ENCODE peak calls at places on chromosomes 7 and 10, in four cellular contexts. B is spleen, O is prostate gland, W is transverse colon. V is an unnamed sample.

GRCh38 chr7:151086802-151087246 is 549 bp downstream of the AGAP3 start:
- DNase-seq in O (no peak), W (peak), B (peak), V (no peak)

GRCh38 chr7:100221767-100222444 is 2.2 kb downstream of the PVRIG start:
- DNase-seq in B (no peak), W (no peak), O (no peak), V (no peak)

GRCh38 chr7:116305485-116306408 is 95.4 kb downstream of the TES start:
- DNase-seq in B (no peak), O (no peak), W (no peak), V (no peak)

GRCh38 chr7:102883098-102883860 is 29.5 kb upstream of the LRRC17 start:
- DNase-seq in O (no peak), W (no peak), B (no peak), V (no peak)

GRCh38 chr10:8325015-8325414 is 270.5 kb downstream of the GATA3 start:
- DNase-seq in B (no peak), W (no peak), O (no peak), V (no peak)

GRCh38 chr7:11203688-11204087 is 230.0 kb downstream of the PHF14 start:
- DNase-seq in W (peak), O (no peak), B (no peak), V (no peak)

GRCh38 chr10:114458955-114459354 is 54.7 kb upstream of the AFAP1L2 start:
- DNase-seq in O (no peak), W (peak), B (peak), V (peak)

GRCh38 chr10:85858776-85859515 is 507.6 kb downstream of the GRID1 start:
- DNase-seq in B (no peak), W (no peak), O (no peak), V (no peak)

GRCh38 chr10:117266400-117266799 is 25.5 kb downstream of the SLC18A2 start:
- DNase-seq in O (no peak), B (no peak), W (no peak), V (no peak)

GRCh38 chr7:42219447-42219846 is 17.6 kb downstream of the GLI3 start:
- DNase-seq in B (no peak), O (peak), W (no peak), V (no peak)

GRCh38 chr10:71213761-71214440 is 1.5 kb downstream of the UNC5B start:
- DNase-seq in B (peak), W (peak), O (no peak), V (no peak)
- H3K4me3 ChIP-seq in B (peak), W (peak), O (peak), V (peak)

GRCh38 chr10:30057421-30057841 is 2.0 kb downstream of the JCAD start:
- DNase-seq in B (no peak), W (no peak), O (no peak), V (no peak)

GRCh38 chr10:30058111-30058510 is 1.3 kb downstream of the JCAD start:
- DNase-seq in O (no peak), B (no peak), W (no peak), V (no peak)

GRCh38 chr10:30056767-30057355 is 2.5 kb downstream of the JCAD start:
- DNase-seq in B (no peak), W (no peak), O (no peak), V (no peak)

GRCh38 chr10:30058570-30059132 is 735 bp downstream of the JCAD start:
- DNase-seq in W (no peak), O (no peak), B (peak), V (no peak)

DNA sequence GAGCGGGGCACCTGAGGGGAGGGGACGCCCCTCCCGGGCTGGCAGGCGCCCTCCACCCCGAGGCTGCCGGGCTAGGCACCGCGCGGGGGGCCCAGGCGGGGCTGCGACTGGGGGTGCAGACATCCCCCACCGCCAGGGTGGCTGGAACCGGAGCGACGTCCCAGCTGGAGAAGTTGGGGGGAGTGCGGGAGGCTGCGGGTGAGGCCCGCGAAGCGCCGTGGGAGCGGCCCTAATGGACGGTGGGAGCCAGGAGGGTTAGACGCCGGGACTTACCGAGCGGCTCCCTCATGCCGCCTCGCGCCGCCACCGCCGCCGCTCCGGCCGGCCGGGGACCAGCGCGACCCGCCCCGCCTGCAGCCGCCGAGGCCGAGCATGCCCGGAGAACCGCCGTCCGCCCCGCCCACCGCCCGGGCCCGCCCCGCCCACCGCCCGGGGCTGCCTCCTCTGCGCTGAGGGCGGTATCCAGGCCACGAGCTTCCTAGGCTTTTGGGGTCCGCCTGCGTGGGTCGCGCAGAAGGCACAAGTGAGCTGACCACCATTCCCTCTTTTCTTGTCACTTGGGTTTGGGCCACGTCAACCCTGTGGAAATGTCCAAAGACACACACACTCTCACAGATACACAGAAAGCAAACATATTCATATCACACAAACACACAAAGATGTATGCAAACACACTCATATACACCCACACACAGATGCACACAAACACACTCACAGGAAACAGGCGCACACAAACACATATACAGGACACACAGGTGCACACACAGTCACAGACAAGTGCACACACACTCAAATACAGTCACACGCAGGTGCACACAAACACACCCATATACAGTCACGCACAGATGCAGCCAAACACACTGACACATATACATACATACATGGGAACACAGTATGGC is at the start of gene JCAD:
- DNase-seq in O (peak), W (peak), B (peak), V (peak)
- TF ChIP-seq POLR2AphosphoS5 in O (no peak), W (peak), B (no peak), V (peak)

GRCh38 chr10:121695731-121696464 is 97.7 kb upstream of the FGFR2 start:
- DNase-seq in W (no peak), B (no peak), O (no peak), V (no peak)
- H3K27ac ChIP-seq in W (no peak), B (no peak), O (no peak), V (no peak)

DNA sequence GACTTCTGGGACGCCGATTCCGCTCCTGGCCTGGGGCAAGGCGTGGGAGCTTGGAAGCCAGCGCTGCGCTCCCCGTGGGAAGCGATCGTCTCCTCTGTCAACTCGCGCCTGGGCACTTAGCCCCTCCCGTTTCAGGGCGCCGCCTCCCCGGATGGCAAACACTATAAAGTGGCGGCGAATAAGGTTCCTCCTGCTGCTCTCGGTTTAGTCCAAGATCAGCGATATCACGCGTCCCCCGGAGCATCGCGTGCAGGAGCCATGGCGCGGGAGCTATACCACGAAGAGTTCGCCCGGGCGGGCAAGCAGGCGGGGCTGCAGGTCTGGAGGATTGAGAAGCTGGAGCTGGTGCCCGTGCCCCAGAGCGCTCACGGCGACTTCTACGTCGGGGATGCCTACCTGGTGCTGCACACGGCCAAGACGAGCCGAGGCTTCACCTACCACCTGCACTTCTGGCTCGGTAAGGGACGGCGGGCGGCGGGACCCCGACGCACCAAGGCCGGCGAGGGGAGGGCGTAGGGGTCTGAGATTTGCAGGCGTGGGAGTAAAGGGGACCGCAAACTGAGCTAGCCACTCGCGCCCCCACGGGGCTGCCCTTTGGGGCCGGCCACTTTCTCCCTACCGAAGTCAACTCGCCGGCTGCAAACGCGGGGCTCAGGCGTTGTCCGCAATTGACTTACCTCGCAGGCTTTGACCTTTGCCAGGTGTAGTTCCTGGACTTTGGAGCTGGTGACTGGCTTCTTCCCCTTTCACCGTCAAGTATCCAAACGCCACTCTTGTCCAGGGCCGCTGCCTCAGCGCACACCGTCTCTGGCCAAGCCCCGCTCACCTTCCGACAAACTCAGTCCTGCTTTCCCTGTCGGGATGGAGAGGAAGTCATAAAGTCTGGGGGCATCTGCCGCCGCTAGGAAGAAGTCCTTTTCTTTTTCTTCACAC is at the start of gene SCIN:
- DNase-seq in B (peak), O (peak), W (peak), V (peak)
- H3K4me3 ChIP-seq in B (peak), O (peak), W (peak), V (no peak)

GRCh38 chr10:13743963-13744362 is 157.2 kb downstream of the PRPF18 start:
- DNase-seq in O (no peak), B (no peak), W (no peak), V (no peak)
- TF ChIP-seq POLR2AphosphoS5 in O (no peak), B (no peak), W (no peak), V (no peak)

DNA sequence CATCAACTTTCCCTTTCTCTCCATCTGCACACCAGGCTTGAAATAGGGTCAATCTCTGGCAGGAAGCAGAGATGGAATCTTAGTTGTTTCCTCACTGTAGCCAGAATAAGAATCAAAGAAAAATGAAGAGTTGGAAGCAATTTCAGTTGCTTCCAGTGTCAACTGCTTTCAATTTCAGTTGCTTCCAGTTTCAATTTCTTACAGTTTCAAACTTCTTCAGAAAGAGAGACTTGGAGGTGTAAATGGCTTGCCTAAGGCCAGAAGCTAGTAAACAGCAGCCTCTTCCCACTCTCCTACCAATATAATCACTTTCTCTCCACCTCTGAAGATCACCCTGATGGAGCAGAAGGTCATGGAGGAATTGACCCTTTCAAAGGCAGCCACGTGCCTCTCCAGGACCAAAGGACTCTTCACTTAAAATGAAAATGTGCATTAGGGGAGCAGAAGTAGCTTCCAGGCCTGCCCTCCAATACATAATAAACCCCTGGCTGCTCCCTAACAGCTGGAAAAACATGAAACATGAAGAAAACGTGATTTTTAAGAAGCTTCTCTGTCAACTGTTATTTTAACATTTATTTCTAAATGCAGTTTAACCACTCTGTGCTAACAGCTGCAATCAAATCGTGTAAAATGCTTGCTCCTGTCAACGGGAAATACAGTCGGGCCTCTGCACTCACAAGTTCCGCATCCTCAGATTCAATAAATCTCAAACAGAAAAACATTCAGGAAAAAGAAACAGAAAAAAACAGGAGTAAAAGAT is 1020.6 kb downstream of the XPNPEP1 start:
- DNase-seq in B (no peak), O (no peak), W (no peak), V (no peak)
- H3K27ac ChIP-seq in B (no peak), O (no peak), W (no peak), V (no peak)

GRCh38 chr10:27748586-27748985 is 3.0 kb upstream of the MKX start:
- DNase-seq in O (no peak), B (no peak), W (no peak), V (no peak)
- H3K4me3 ChIP-seq in O (no peak), B (no peak), W (no peak), V (no peak)

GRCh38 chr7:137146552-137146961 is 197.0 kb downstream of the PTN start:
- DNase-seq in O (no peak), W (no peak), B (no peak), V (no peak)

GRCh38 chr7:137146996-137147720 is 196.4 kb downstream of the PTN start:
- DNase-seq in W (no peak), B (no peak), O (no peak), V (no peak)

GRCh38 chr7:137146012-137146455 is 197.5 kb downstream of the PTN start:
- DNase-seq in O (no peak), W (no peak), B (no peak), V (no peak)

GRCh38 chr7:137151056-137151731 is 192.3 kb downstream of the PTN start:
- DNase-seq in B (no peak), O (no peak), W (no peak), V (no peak)
- TF ChIP-seq POLR2AphosphoS5 in B (no peak), O (no peak), W (peak), V (peak)

V was measured in sigmoid colon.